ENCODE peak calls at places on chromosome 4, in ten cellular contexts. M, H, A, Q, X, K, O, B, F and I are unnamed samples.

GRCh38 chr4:60944070-60944469 is 256.1 kb upstream of the ADGRL3 start:
- DNase-seq in K (no peak), X (no peak), H (no peak), M (no peak), F (no peak), O (no peak), B (no peak), A (no peak), Q (no peak), I (no peak)

GRCh38 chr4:152352645-152353116 is 183.2 kb downstream of the FBXW7 start:
- DNase-seq in X (peak), K (peak), M (peak), O (peak), Q (peak), F (no peak), A (peak), B (peak), H (peak), I (peak)

GRCh38 chr4:176563591-176563990 is 229.1 kb downstream of the VEGFC start:
- DNase-seq in F (no peak), O (peak), B (no peak), M (no peak), A (no peak), H (no peak), K (no peak), X (no peak), Q (no peak), I (no peak)

GRCh38 chr4:62644372-62644771 is 1444.2 kb downstream of the ADGRL3 start:
- DNase-seq in X (no peak), A (no peak), K (no peak), M (no peak), F (no peak), O (no peak), H (no peak), B (peak), Q (peak), I (no peak)

GRCh38 chr4:20528508-20528907 is 171.8 kb upstream of the PACRGL start:
- DNase-seq in F (no peak), H (no peak), K (no peak), A (no peak), B (no peak), X (no peak), O (peak), Q (no peak), M (no peak), I (no peak)

GRCh38 chr4:169009281-169010124 is 552 bp downstream of the CBR4 start:
- DNase-seq in O (peak), F (no peak), H (peak), B (peak), M (peak), K (peak), A (peak), X (peak), Q (peak), I (no peak)

GRCh38 chr4:85381968-85382367 is 93.0 kb upstream of the ARHGAP24 start:
- DNase-seq in F (no peak), B (no peak), A (no peak), X (no peak), K (no peak), O (no peak), M (no peak), H (no peak), Q (no peak), I (no peak)

GRCh38 chr4:15702941-15703403 is at the start of gene BST1:
- DNase-seq in Q (peak), H (no peak), A (peak), M (peak), O (peak), K (peak), X (peak), B (peak), F (peak), I (no peak)

GRCh38 chr4:102493794-102494193 is 7.4 kb upstream of the NFKB1 start:
- DNase-seq in B (no peak), A (no peak), F (no peak), O (no peak), M (no peak), X (no peak), Q (no peak), H (no peak), K (no peak), I (no peak)

GRCh38 chr4:173182403-173182802 is 13.8 kb downstream of the GALNT7 start:
- DNase-seq in X (no peak), H (no peak), Q (no peak), F (no peak), O (peak), B (no peak), K (no peak), A (peak), M (no peak), I (no peak)

GRCh38 chr4:149531861-149532260 is 283.8 kb downstream of the IQCM start:
- DNase-seq in Q (peak), B (no peak), X (no peak), M (no peak), H (no peak), O (peak), A (no peak), F (no peak), K (no peak), I (no peak)

GRCh38 chr4:110636677-110637407 is 14.0 kb upstream of the PITX2 start:
- DNase-seq in F (no peak), H (no peak), X (no peak), O (peak), Q (no peak), A (no peak), B (no peak), M (no peak), K (no peak), I (peak)

GRCh38 chr4:29566371-29566770 is 1153.8 kb upstream of the PCDH7 start:
- DNase-seq in O (no peak), Q (no peak), B (no peak), M (no peak), F (no peak), H (no peak), X (no peak), K (no peak), A (no peak), I (no peak)

GRCh38 chr4:185424905-185425599 is 712 bp downstream of the UFSP2 start:
- DNase-seq in O (peak), H (no peak), B (no peak), A (no peak), M (no peak), K (no peak), F (no peak), X (no peak), Q (no peak), I (peak)

GRCh38 chr4:80197601-80198444 is 520 bp downstream of the PRDM8 start:
- DNase-seq in H (no peak), F (no peak), K (no peak), Q (no peak), X (peak), A (no peak), O (no peak), M (no peak), B (no peak), I (no peak)

GRCh38 chr4:111228396-111228795 is 605.5 kb upstream of the PITX2 start:
- DNase-seq in K (no peak), X (no peak), O (peak), Q (no peak), B (no peak), F (no peak), A (no peak), H (no peak), M (no peak), I (no peak)

GRCh38 chr4:48334900-48335384 is 6.4 kb upstream of the SLAIN2 start:
- DNase-seq in Q (no peak), H (no peak), X (no peak), M (no peak), O (no peak), B (no peak), A (no peak), K (no peak), F (no peak), I (no peak)

GRCh38 chr4:54384563-54384962 is 155.5 kb downstream of the PDGFRA start:
- DNase-seq in M (no peak), K (peak), B (peak), A (peak), H (peak), O (peak), Q (peak), X (peak), F (no peak), I (no peak)

GRCh38 chr4:108762559-108763225 is at the start of gene ETNPPL:
- DNase-seq in O (no peak), M (no peak), K (no peak), A (peak), H (no peak), Q (peak), B (peak), X (peak), F (peak), I (no peak)

GRCh38 chr4:118905546-118905945 is 16.9 kb downstream of the SYNPO2 start:
- DNase-seq in B (peak), M (no peak), K (no peak), Q (no peak), O (peak), X (no peak), H (no peak), F (no peak), A (peak), I (no peak)

GRCh38 chr4:25654971-25655963 is at the start of gene SLC34A2:
- DNase-seq in H (peak), X (no peak), Q (peak), K (no peak), B (peak), O (no peak), M (no peak), F (no peak), A (no peak), I (no peak)
- TF ChIP-seq POLR2A in H (no peak), X (no peak), Q (no peak), K (no peak), B (no peak), O (no peak), M (no peak), F (no peak), A (no peak), I (no peak)

GRCh38 chr4:128810871-128811570 is 1.5 kb downstream of the JADE1 start:
- DNase-seq in M (peak), X (peak), O (peak), A (peak), Q (peak), H (peak), B (peak), F (peak), K (peak), I (peak)
- TF ChIP-seq POLR2A in M (no peak), X (peak), O (peak), A (peak), Q (peak), H (peak), B (no peak), F (peak), K (peak), I (peak)

DNA sequence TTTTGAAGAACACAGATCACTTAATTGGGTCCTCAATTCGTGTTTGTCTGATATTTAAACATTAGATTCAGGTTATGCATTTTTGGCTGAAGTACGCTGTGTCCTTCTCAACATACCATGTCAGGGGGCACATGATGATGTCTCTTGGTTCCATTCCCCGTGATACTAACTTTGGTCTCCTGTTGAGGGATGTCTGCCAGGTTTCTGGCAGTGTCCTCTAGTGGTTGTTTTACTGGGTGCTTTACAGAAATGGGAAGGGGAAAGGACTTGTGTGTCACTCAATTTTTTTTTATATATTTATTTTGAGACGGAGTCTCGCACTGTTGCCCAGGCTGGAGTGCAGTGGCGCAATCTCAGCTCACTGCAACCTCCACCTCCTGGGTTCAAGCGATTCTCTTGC is 58.2 kb downstream of the WWC2 start:
- DNase-seq in M (no peak), B (no peak), X (no peak), O (no peak), Q (no peak), A (no peak), F (no peak), H (no peak), K (no peak), I (no peak)
- TF ChIP-seq POLR2A in M (no peak), B (no peak), X (no peak), O (no peak), Q (no peak), A (no peak), F (no peak), H (no peak), K (no peak), I (no peak)

GRCh38 chr4:67520141-67520540 is 25.2 kb downstream of the CENPC start:
- DNase-seq in Q (no peak), B (no peak), F (no peak), K (no peak), O (no peak), A (no peak), M (no peak), H (no peak), X (no peak), I (no peak)

GRCh38 chr4:67521506-67521905 is 23.8 kb downstream of the CENPC start:
- DNase-seq in K (no peak), H (no peak), A (no peak), Q (no peak), F (no peak), M (no peak), X (no peak), O (no peak), B (no peak), I (no peak)

DNA sequence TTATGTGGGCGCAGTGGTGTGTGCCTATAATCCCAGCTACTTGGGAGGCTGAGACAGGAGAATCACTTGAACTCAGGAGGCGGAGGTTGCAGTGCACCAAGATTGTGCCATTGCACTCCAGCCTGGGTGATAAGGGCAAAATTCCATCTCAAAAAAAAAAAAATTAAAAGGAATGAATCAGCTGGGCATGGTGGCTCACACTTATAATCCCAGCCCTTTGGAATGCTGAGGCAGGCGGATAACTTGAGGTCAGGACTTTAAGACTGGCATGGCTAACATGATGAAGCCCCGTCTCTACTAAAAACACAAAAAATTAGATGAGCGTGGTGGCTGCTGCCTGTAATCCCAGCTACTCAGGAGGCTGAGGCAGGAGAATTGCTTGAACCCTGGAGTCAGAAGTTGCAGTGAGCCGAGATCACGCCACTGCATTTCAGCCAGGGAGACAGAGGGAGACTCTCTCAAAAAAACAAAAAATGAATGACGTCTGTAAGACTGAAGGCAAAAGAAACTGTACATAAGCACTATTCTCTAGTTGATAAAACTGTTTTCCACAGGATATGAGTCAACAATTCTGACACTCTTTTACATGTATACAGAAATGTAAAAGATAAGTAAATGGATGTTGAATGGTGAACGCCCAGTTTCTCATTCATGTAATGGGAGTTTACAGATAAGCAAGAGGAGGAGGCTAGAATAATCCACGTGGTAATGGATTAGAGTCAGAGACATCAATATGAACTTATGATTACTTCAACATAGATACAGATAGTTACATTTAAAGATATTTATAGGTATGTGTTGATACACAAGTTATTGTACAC is 22.2 kb downstream of the CENPC start:
- DNase-seq in M (no peak), A (no peak), B (no peak), Q (no peak), X (no peak), K (no peak), F (no peak), O (peak), H (no peak), I (no peak)
- TF ChIP-seq POLR2A in M (no peak), A (no peak), B (no peak), Q (no peak), X (no peak), K (no peak), F (no peak), O (no peak), H (no peak), I (no peak)

DNA sequence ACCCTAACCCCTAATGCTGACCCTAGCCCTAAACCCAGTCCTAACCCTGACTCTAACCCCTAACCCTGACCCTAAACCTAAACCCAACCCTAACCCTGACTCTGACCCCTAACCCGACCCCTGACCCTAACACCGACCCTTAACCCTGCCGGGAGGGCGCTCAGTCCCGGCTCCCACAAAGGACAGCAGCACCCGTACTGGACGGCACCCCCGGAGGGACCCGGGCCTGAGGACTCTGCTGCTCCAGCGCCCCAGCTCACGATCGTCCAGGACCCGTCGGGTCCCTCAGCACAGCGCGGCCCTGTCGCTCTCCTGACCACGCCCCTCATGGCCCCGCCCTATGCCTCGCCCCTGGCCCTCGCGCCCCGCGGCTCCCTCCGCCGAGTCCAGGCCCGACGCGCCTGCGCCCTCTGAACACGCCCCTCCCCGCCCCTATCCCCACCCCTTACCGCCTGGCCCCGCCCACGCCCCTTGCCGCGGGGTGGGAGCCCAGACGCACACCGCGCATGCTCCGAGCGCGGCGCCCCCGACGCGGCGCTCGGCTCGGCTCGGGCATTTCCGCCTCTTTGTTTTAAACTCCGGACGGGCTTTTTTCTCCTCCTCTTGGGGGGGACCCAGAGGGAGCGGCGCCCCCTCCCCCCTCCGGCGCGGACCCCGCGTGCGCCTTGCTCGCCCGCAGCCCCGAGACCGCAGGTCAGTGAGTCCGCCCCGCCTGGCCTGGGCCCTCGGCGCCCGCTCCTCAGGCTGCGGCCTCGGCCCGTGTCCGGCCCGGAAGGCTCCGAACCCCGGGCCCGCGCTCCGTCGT is at the start of gene PCGF3:
- DNase-seq in O (peak), B (peak), K (peak), H (peak), M (peak), X (peak), Q (peak), F (peak), A (peak), I (peak)
- TF ChIP-seq POLR2A in O (peak), B (no peak), K (peak), H (no peak), M (peak), X (peak), Q (peak), F (no peak), A (peak), I (peak)

DNA sequence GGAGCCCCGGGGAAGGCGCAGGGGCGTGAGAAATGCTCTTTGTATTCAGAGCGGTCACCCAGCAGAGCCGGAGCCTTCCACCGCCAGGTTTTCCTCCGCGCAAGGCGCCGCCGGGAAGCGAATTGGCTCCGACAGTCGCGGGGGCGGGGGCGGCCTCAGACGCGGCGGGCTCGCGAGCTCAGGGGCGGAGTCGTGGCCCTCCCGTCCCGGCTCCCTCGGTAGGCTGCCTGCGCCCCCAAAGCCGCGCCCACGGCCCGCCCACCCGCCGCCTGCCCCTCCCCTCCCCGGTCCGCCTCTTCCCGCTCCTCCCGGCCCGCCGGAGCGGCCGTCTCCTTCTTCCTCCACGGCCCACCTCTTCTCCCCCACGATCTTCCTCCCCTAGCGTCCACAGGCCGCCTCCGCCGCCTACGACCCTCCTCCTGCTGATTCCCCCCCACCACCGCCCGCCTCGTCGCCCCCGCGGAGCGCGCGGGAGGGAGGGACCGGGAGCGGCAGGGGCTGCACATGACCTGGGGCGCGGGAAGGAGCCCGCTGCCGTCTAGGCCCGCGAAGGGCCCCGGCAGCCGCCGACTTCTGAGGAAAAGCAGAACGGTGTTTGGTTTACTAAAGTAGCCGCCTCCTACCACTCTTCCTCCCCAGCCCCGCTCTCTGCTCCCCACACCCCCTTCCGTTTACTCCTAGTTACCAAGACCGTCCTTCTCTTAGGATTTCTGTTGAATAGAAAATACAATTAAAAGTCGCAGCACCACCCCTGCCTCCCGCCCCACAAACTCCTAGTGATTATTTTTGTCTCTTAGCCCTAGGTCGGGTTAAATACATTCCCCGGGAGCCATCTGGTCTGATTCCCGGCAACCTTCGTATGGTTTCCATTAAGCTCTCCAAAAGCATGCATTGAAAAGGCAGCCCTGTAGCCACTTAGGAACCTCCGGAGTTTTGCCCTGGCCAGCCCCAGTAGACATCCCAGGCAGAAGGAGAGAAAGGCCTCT is 53.2 kb downstream of the C4orf51 start:
- DNase-seq in M (peak), F (peak), B (peak), O (peak), H (peak), A (peak), X (peak), Q (peak), K (peak), I (peak)
- TF ChIP-seq POLR2A in M (peak), F (peak), B (no peak), O (peak), H (peak), A (peak), X (peak), Q (no peak), K (peak), I (peak)

GRCh38 chr4:24979554-24979953 is 51.2 kb downstream of the LGI2 start:
- DNase-seq in O (no peak), Q (peak), K (peak), H (no peak), B (peak), M (peak), A (peak), F (no peak), X (no peak), I (no peak)
- TF ChIP-seq POLR2A in O (no peak), Q (no peak), K (no peak), H (no peak), B (no peak), M (no peak), A (peak), F (no peak), X (no peak), I (no peak)

GRCh38 chr4:121073672-121074386 is 1.5 kb upstream of the NDNF start:
- DNase-seq in A (no peak), F (no peak), M (no peak), B (no peak), K (no peak), Q (no peak), X (no peak), O (no peak), H (no peak), I (no peak)
- TF ChIP-seq POLR2A in A (no peak), F (no peak), M (no peak), B (no peak), K (no peak), Q (no peak), X (no peak), O (no peak), H (no peak), I (no peak)

GRCh38 chr4:170022211-170022610 is 4.0 kb downstream of the MFAP3L start:
- DNase-seq in A (no peak), O (no peak), K (no peak), M (no peak), B (no peak), X (no peak), Q (no peak), F (no peak), H (no peak), I (no peak)

GRCh38 chr4:170025523-170026252 is 507 bp downstream of the MFAP3L start:
- DNase-seq in Q (peak), H (no peak), A (no peak), B (peak), X (peak), K (peak), O (no peak), F (no peak), M (peak), I (no peak)

GRCh38 chr4:170030121-170030520 is 3.9 kb upstream of the MFAP3L start:
- DNase-seq in K (no peak), O (no peak), B (no peak), X (no peak), H (no peak), M (no peak), F (no peak), Q (no peak), A (no peak), I (no peak)

GRCh38 chr4:170027181-170027829 is 1.1 kb upstream of the MFAP3L start:
- DNase-seq in M (peak), O (peak), F (peak), K (peak), X (peak), Q (peak), A (peak), B (peak), H (peak), I (peak)

GRCh38 chr4:170026253-170026991 is at the start of gene MFAP3L:
- DNase-seq in O (peak), Q (peak), K (peak), H (peak), A (peak), F (peak), B (peak), M (peak), X (peak), I (peak)
- TF ChIP-seq POLR2A in O (no peak), Q (peak), K (peak), H (no peak), A (peak), F (no peak), B (no peak), M (no peak), X (peak), I (peak)